ENCODE peak calls at places on chromosome 3, in five cellular contexts. A is activated T-helper 1 cell treated with anti-CD3 and anti-CD28 coated beads, Interleukin-2, amount 50 U/mL, for 16 hours; F is substantia nigra; G is upper lobe of right lung; K is SK-N-DZ. T is an unnamed sample.
A peak's percentile ranks its signal among the peaks of the same experiment; 100 is the strongest.

GRCh38 chr3:13141183-13141582 is 68.0 kb upstream of the IQSEC1 start:
- DNase-seq in G (peak; percentile 27), A (no peak), F (no peak), K (no peak), T (no peak)

GRCh38 chr3:17623464-17623863 is 119.0 kb downstream of the TBC1D5 start:
- DNase-seq in K (no peak), G (no peak), A (no peak), F (no peak), T (no peak)

GRCh38 chr3:117036259-117036799 is 326.8 kb downstream of the TUSC7 start:
- DNase-seq in A (no peak), G (no peak), K (no peak), F (no peak), T (no peak)

GRCh38 chr3:8571256-8571655 is 69.6 kb downstream of the LMCD1 start:
- DNase-seq in A (no peak), F (no peak), G (no peak), K (no peak), T (no peak)

GRCh38 chr3:185405664-185406063 is 42.7 kb downstream of the MAP3K13 start:
- DNase-seq in A (no peak), K (no peak), F (no peak), G (no peak), T (no peak)

GRCh38 chr3:168100777-168101492 is 5.2 kb upstream of the GOLIM4 start:
- DNase-seq in G (no peak), F (no peak), K (no peak), A (no peak), T (no peak)

GRCh38 chr3:76122007-76122406 is 336.7 kb upstream of the ZNF717 start:
- DNase-seq in F (no peak), A (no peak), K (no peak), G (no peak), T (no peak)

GRCh38 chr3:152961323-152961722 is 126.4 kb downstream of the P2RY1 start:
- DNase-seq in A (no peak), K (peak; percentile 4), G (no peak), F (no peak), T (peak; percentile 40)

GRCh38 chr3:38925351-38925750 is 109.3 kb upstream of the SCN10A start:
- DNase-seq in F (no peak), K (no peak), G (no peak), A (no peak), T (no peak)

T was measured in neural progenitor cell.